ENCODE peak calls at places on chromosomes 12 and 14, in six cellular contexts. D, V, B, P, J and O are unnamed samples.

GRCh38 chr12:89859513-89860220 is 151.0 kb upstream of the ATP2B1 start:
- DNase-seq in D (no peak), V (no peak), B (no peak), P (peak; percentile 24), J (no peak), O (no peak)

GRCh38 chr14:26415618-26416123 is 182.2 kb downstream of the NOVA1 start:
- DNase-seq in D (no peak), V (no peak), B (no peak), P (no peak), J (no peak), O (no peak)

GRCh38 chr12:129190827-129191226 is 337.5 kb downstream of the GLT1D1 start:
- DNase-seq in D (no peak), V (no peak), B (no peak), P (no peak), J (no peak), O (no peak)

GRCh38 chr14:60174352-60175254 is 9.4 kb upstream of the DHRS7 start:
- DNase-seq in D (no peak), V (no peak), B (no peak), P (no peak), J (no peak), O (no peak)

GRCh38 chr14:53542692-53543091 is 389.6 kb upstream of the DDHD1 start:
- DNase-seq in D (peak; percentile 44), V (no peak), B (no peak), P (no peak), J (peak; percentile 44), O (no peak)

GRCh38 chr14:71555654-71556559 is 376.3 kb upstream of the RGS6 start:
- DNase-seq in D (no peak), V (no peak), B (no peak), P (peak; percentile 93), J (peak; percentile 4), O (no peak)

GRCh38 chr12:93153321-93153720 is 224.2 kb upstream of the EEA1 start:
- DNase-seq in D (no peak), V (no peak), B (no peak), P (no peak), J (no peak), O (no peak)

GRCh38 chr12:49301759-49302158 is 6.8 kb downstream of the PRPH start:
- DNase-seq in D (no peak), V (no peak), B (peak; percentile 66), P (no peak), J (no peak), O (peak; percentile 66)

GRCh38 chr12:3704512-3705348 is 48.2 kb downstream of the CRACR2A start:
- DNase-seq in D (no peak), V (no peak), B (no peak), P (no peak), J (no peak), O (no peak)

GRCh38 chr14:44040561-44040960 is 466.5 kb downstream of the FSCB start:
- DNase-seq in D (no peak), V (no peak), B (no peak), P (no peak), J (no peak), O (no peak)

GRCh38 chr14:53501361-53502320 is 348.5 kb upstream of the DDHD1 start:
- DNase-seq in D (no peak), V (no peak), B (no peak), P (no peak), J (no peak), O (no peak)

GRCh38 chr14:53955671-53956426 is 776 bp downstream of the BMP4 start:
- DNase-seq in D (peak; percentile 67), V (no peak), B (no peak), P (no peak), J (peak; percentile 37), O (no peak)

GRCh38 chr12:95790025-95790911 is at the start of gene NTN4:
- DNase-seq in D (peak; percentile 44), V (no peak), B (no peak), P (no peak), J (no peak), O (no peak)

GRCh38 chr14:102185360-102185759 is 45.7 kb downstream of the WDR20 start:
- DNase-seq in D (peak; percentile 83), V (no peak), B (no peak), P (no peak), J (peak; percentile 73), O (no peak)

GRCh38 chr14:77157716-77158115 is 16.1 kb upstream of the ZDHHC22 start:
- DNase-seq in D (no peak), V (no peak), B (no peak), P (no peak), J (no peak), O (no peak)

GRCh38 chr14:106021832-106022231 is 495.4 kb downstream of the TMEM121 start:
- DNase-seq in D (no peak), V (no peak), B (no peak), P (no peak), J (no peak), O (no peak)

GRCh38 chr12:120662879-120663278 is 22.5 kb downstream of the CABP1 start:
- DNase-seq in D (no peak), V (no peak), B (no peak), P (peak; percentile 91), J (no peak), O (peak; percentile 85)

GRCh38 chr14:101133068-101133467 is 229.5 kb upstream of the RTL1 start:
- DNase-seq in D (no peak), V (no peak), B (no peak), P (no peak), J (no peak), O (no peak)
- H2AFZ ChIP-seq in D (no peak overlapping the region), V (no peak overlapping the region), B (no peak overlapping the region), P (no peak overlapping the region), J (no peak overlapping the region), O (no peak overlapping the region)

GRCh38 chr14:30624132-30624423 is 2.0 kb downstream of the SCFD1 start:
- DNase-seq in D (no peak), V (no peak), B (no peak), P (no peak), J (no peak), O (no peak)

GRCh38 chr14:30621954-30622830 is at the start of gene SCFD1:
- DNase-seq in D (peak; percentile 85), V (peak; percentile 65), B (peak; percentile 81), P (peak; percentile 95), J (peak; percentile 97), O (peak; percentile 99)

GRCh38 chr14:30623412-30624131 is 1.5 kb downstream of the SCFD1 start:
- DNase-seq in D (no peak), V (no peak), B (no peak), P (no peak), J (no peak), O (no peak)

GRCh38 chr14:30621354-30621953 is 665 bp upstream of the SCFD1 start:
- DNase-seq in D (peak; percentile 10), V (no peak), B (no peak), P (peak; percentile 8), J (peak; percentile 36), O (peak; percentile 78)

DNA sequence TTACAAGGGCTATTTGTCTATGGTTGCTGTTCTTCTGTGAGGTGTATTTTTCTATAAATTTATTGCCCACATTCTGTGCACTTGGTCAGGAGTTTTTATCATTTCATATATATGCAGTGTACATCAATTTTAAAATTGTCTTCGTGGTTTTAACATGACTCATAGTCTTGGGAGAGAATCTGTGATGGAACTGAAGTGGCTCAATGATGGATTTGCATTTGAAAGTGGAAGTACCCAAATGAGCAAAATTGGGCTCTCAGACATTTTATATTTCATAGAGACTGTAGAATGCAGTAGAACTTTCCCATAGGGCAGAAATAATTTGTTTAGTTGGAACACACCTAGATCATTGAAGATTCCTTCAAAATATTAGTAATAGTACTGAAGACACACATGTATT is 1.9 kb upstream of the SCFD1 start:
- DNase-seq in D (no peak), V (no peak), B (no peak), P (peak; percentile 10), J (no peak), O (peak; percentile 87)
- H2AFZ ChIP-seq in D (no peak overlapping the region), V (no peak overlapping the region), B (no peak overlapping the region), P (no peak overlapping the region), J (no peak overlapping the region), O (no peak overlapping the region)

GRCh38 chr12:68221497-68221896 is 4.1 kb downstream of the IL26 start:
- DNase-seq in D (no peak), V (no peak), B (no peak), P (no peak), J (no peak), O (no peak)
- H2AFZ ChIP-seq in D (no peak overlapping the region), V (peak overlapping the region; percentile 85), B (no peak overlapping the region), P (no peak overlapping the region), J (no peak overlapping the region), O (no peak overlapping the region)

DNA sequence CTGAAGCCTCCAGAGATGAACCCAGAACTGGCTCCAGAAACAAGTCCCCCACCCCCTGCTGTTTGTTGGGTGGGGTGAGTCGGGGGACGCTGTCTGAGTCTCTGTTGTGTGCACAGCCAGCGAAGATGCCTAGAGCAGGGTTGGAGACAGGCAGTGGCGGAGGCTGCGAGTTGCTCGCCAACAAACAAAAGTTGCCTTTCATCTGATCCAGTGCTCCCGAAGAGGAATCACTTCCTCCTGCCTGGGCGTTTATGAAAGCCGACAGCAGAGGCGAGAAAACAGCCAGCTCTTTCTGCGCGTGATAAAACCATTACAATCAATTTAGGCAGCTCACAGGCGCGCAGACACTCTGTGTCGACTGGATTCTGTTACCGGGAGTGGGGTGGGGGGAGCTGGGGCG is 678.7 kb downstream of the MED13L start:
- DNase-seq in D (no peak), V (no peak), B (no peak), P (no peak), J (no peak), O (no peak)
- H2AFZ ChIP-seq in D (no peak overlapping the region), V (no peak overlapping the region), B (no peak overlapping the region), P (no peak overlapping the region), J (no peak overlapping the region), O (no peak overlapping the region)

DNA sequence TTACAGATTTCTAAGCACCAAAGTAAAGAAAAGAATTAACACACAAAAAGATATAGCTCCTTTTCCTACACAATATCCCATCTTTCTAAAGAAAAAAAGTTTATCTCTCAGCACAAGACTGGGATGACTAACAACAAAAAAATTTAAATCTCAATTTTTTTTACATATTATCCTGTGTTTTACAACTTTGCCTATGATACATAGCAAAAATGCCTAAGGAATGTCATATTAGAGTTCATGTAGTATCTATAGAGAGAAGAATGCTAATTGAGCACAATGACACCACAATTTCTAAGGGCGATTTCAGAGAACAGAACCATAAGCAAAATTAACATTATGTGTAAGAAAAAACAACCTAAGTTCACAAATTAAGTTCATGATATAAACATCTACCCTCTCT is 16.3 kb downstream of the C2CD5 start:
- DNase-seq in D (no peak), V (no peak), B (no peak), P (no peak), J (no peak), O (no peak)
- H2AFZ ChIP-seq in D (no peak overlapping the region), V (no peak overlapping the region), B (no peak overlapping the region), P (no peak overlapping the region), J (no peak overlapping the region), O (no peak overlapping the region)

GRCh38 chr14:63800651-63801385 is 52.0 kb upstream of the SYNE2 start:
- DNase-seq in D (no peak), V (no peak), B (no peak), P (no peak), J (no peak), O (no peak)

GRCh38 chr14:63795532-63795931 is 57.3 kb upstream of the SYNE2 start:
- DNase-seq in D (no peak), V (no peak), B (no peak), P (no peak), J (no peak), O (no peak)

GRCh38 chr14:63800083-63800482 is 52.7 kb upstream of the SYNE2 start:
- DNase-seq in D (no peak), V (no peak), B (no peak), P (no peak), J (no peak), O (no peak)
- H2AFZ ChIP-seq in D (peak overlapping the region; percentile 81), V (peak overlapping the region; percentile 99), B (no peak overlapping the region), P (peak overlapping the region; percentile 97), J (peak overlapping the region; percentile 54), O (no peak overlapping the region)